ENCODE peak calls at places on chromosomes 1 and 21, in five cellular contexts. One of them, this sample, is unnamed.

GRCh38 chr1:229757226-229757625 is 131.2 kb downstream of the URB2 start:
- DNase-seq in GM23338: no peak
- DNase-seq in endothelial cell of umbilical vein: no peak
- DNase-seq in GM23248: peak; percentile 16
- DNase-seq in fibroblast of lung: peak; percentile 29
- DNase-seq in this sample: peak; percentile 42

GRCh38 chr1:87144546-87144945 is 184.1 kb upstream of the LMO4 start:
- DNase-seq in GM23248: no peak
- DNase-seq in fibroblast of lung: no peak
- DNase-seq in GM23338: no peak
- DNase-seq in endothelial cell of umbilical vein: no peak
- DNase-seq in this sample: no peak

GRCh38 chr1:26910343-26911160 is 3.2 kb downstream of the NR0B2 start:
- DNase-seq in endothelial cell of umbilical vein: no peak
- DNase-seq in fibroblast of lung: no peak
- DNase-seq in GM23248: no peak
- DNase-seq in GM23338: no peak
- DNase-seq in this sample: no peak

GRCh38 chr1:190367200-190367599 is 110.5 kb downstream of the BRINP3 start:
- DNase-seq in GM23338: no peak
- DNase-seq in GM23248: no peak
- DNase-seq in fibroblast of lung: no peak
- DNase-seq in endothelial cell of umbilical vein: no peak
- DNase-seq in this sample: no peak

GRCh38 chr1:244732846-244733450 is 80.0 kb downstream of the DESI2 start:
- DNase-seq in GM23248: no peak
- DNase-seq in endothelial cell of umbilical vein: no peak
- DNase-seq in fibroblast of lung: no peak
- DNase-seq in GM23338: no peak
- DNase-seq in this sample: no peak

GRCh38 chr21:35316933-35317332 is 267.8 kb upstream of the RUNX1 start:
- DNase-seq in endothelial cell of umbilical vein: no peak
- DNase-seq in fibroblast of lung: peak; percentile 87
- DNase-seq in GM23248: peak; percentile 35
- DNase-seq in GM23338: no peak
- DNase-seq in this sample: peak; percentile 83

GRCh38 chr1:9352364-9353140 is 59.9 kb downstream of the SPSB1 start:
- DNase-seq in GM23248: no peak
- DNase-seq in fibroblast of lung: no peak
- DNase-seq in GM23338: peak; percentile 45
- DNase-seq in endothelial cell of umbilical vein: no peak
- DNase-seq in this sample: no peak

GRCh38 chr21:41589620-41590175 is 81.7 kb upstream of the TMPRSS2 start:
- DNase-seq in endothelial cell of umbilical vein: no peak
- DNase-seq in fibroblast of lung: no peak
- DNase-seq in GM23248: no peak
- DNase-seq in GM23338: no peak
- DNase-seq in this sample: no peak

GRCh38 chr1:230109066-230109465 is 42.0 kb downstream of the GALNT2 start:
- DNase-seq in endothelial cell of umbilical vein: no peak
- DNase-seq in GM23248: no peak
- DNase-seq in fibroblast of lung: no peak
- DNase-seq in GM23338: no peak
- DNase-seq in this sample: no peak

GRCh38 chr1:71087060-71087459 is 6.2 kb upstream of the ZRANB2 start:
- DNase-seq in GM23338: peak; percentile 51
- DNase-seq in endothelial cell of umbilical vein: no peak
- DNase-seq in GM23248: no peak
- DNase-seq in fibroblast of lung: no peak
- DNase-seq in this sample: no peak

GRCh38 chr1:192351550-192351949 is 34.8 kb downstream of the RGS21 start:
- DNase-seq in GM23248: no peak
- DNase-seq in GM23338: no peak
- DNase-seq in fibroblast of lung: no peak
- DNase-seq in endothelial cell of umbilical vein: no peak
- DNase-seq in this sample: no peak

GRCh38 chr1:56322211-56322610 is 257.2 kb downstream of the PLPP3 start:
- DNase-seq in GM23248: peak; percentile 20
- DNase-seq in GM23338: peak; percentile 4
- DNase-seq in endothelial cell of umbilical vein: no peak
- DNase-seq in fibroblast of lung: peak; percentile 4
- DNase-seq in this sample: no peak

GRCh38 chr1:234775477-234776246 is 165.7 kb upstream of the IRF2BP2 start:
- DNase-seq in GM23338: no peak
- DNase-seq in fibroblast of lung: peak; percentile 43
- DNase-seq in endothelial cell of umbilical vein: no peak
- DNase-seq in GM23248: peak; percentile 25
- DNase-seq in this sample: no peak

DNA sequence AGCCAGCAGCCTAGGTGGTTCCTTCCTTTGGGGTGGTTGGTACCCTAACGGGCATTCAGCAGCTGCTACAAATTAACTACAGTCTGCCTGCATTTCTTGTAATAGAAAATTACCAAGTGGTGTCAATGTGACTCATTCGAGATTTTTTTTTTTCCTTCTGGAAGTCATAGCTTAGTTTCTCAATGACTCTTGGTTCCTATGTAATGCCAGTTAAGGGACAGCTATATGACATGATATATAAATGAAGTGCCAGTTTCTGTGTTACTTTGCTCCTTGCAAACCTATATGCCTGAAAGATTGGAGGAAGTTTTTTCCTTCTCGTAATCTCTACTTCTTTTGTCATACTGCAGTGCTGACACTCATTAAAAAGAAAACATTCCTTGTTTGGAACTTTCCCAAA is 2.6 kb downstream of the MGST3 start:
- DNase-seq in GM23338: no peak
- DNase-seq in GM23248: peak; percentile 82
- DNase-seq in endothelial cell of umbilical vein: peak; percentile 5
- DNase-seq in fibroblast of lung: peak; percentile 51
- DNase-seq in this sample: peak; percentile 41
- H3K4me1 ChIP-seq in GM23338: peaks cover 45% of the 10 kb centered on the region
- H3K4me1 ChIP-seq in GM23248: peaks cover 49% of the 10 kb centered on the region
- H3K4me1 ChIP-seq in endothelial cell of umbilical vein: peaks cover 23% of the 10 kb centered on the region
- H3K4me1 ChIP-seq in fibroblast of lung: peaks cover 4% of the 10 kb centered on the region
- H3K4me1 ChIP-seq in this sample: peaks cover 26% of the 10 kb centered on the region

GRCh38 chr1:111249960-111250359 is 22.4 kb downstream of the CHI3L2 start:
- DNase-seq in GM23248: no peak
- DNase-seq in GM23338: no peak
- DNase-seq in endothelial cell of umbilical vein: no peak
- DNase-seq in fibroblast of lung: no peak
- DNase-seq in this sample: no peak
- TF ChIP-seq EZH2 in GM23248: no peak
- TF ChIP-seq EZH2 in GM23338: no peak
- TF ChIP-seq EZH2 in endothelial cell of umbilical vein: no peak
- TF ChIP-seq EZH2 in fibroblast of lung: no peak
- TF ChIP-seq EZH2 in this sample: no peak

GRCh38 chr1:236829085-236829484 is 34.0 kb downstream of the MTR start:
- DNase-seq in GM23248: no peak
- DNase-seq in GM23338: no peak
- DNase-seq in endothelial cell of umbilical vein: no peak
- DNase-seq in fibroblast of lung: no peak
- DNase-seq in this sample: no peak

GRCh38 chr1:236833593-236833992 is 38.5 kb downstream of the MTR start:
- DNase-seq in fibroblast of lung: no peak
- DNase-seq in endothelial cell of umbilical vein: no peak
- DNase-seq in GM23248: no peak
- DNase-seq in GM23338: no peak
- DNase-seq in this sample: no peak

GRCh38 chr1:236835491-236835890 is 40.4 kb downstream of the MTR start:
- DNase-seq in GM23248: no peak
- DNase-seq in fibroblast of lung: no peak
- DNase-seq in GM23338: no peak
- DNase-seq in endothelial cell of umbilical vein: no peak
- DNase-seq in this sample: no peak

GRCh38 chr1:236830116-236830515 is 35.0 kb downstream of the MTR start:
- DNase-seq in endothelial cell of umbilical vein: no peak
- DNase-seq in fibroblast of lung: no peak
- DNase-seq in GM23338: no peak
- DNase-seq in GM23248: no peak
- DNase-seq in this sample: no peak

GRCh38 chr1:236830560-236830959 is 35.5 kb downstream of the MTR start:
- DNase-seq in endothelial cell of umbilical vein: no peak
- DNase-seq in GM23338: no peak
- DNase-seq in GM23248: no peak
- DNase-seq in fibroblast of lung: no peak
- DNase-seq in this sample: no peak
- H3K36me3 ChIP-seq in endothelial cell of umbilical vein: peaks cover 25% of the 10 kb centered on the region
- H3K36me3 ChIP-seq in GM23338: peaks cover 13% of the 10 kb centered on the region
- H3K36me3 ChIP-seq in GM23248: peaks cover 47% of the 10 kb centered on the region
- H3K36me3 ChIP-seq in fibroblast of lung: peaks cover 3% of the 10 kb centered on the region
- H3K36me3 ChIP-seq in this sample: peaks cover 20% of the 10 kb centered on the region

GRCh38 chr1:54283997-54284385 is 84.0 kb downstream of the MRPL37 start:
- DNase-seq in GM23248: no peak
- DNase-seq in endothelial cell of umbilical vein: no peak
- DNase-seq in GM23338: no peak
- DNase-seq in fibroblast of lung: no peak
- DNase-seq in this sample: no peak
- H3K4me1 ChIP-seq in GM23248: peaks cover 17% of the 10 kb centered on the region
- H3K4me1 ChIP-seq in endothelial cell of umbilical vein: peaks cover 11% of the 10 kb centered on the region
- H3K4me1 ChIP-seq in GM23338: peaks cover 45% of the 10 kb centered on the region
- H3K4me1 ChIP-seq in fibroblast of lung: peaks cover 14% of the 10 kb centered on the region
- H3K4me1 ChIP-seq in this sample: peaks cover 33% of the 10 kb centered on the region

DNA sequence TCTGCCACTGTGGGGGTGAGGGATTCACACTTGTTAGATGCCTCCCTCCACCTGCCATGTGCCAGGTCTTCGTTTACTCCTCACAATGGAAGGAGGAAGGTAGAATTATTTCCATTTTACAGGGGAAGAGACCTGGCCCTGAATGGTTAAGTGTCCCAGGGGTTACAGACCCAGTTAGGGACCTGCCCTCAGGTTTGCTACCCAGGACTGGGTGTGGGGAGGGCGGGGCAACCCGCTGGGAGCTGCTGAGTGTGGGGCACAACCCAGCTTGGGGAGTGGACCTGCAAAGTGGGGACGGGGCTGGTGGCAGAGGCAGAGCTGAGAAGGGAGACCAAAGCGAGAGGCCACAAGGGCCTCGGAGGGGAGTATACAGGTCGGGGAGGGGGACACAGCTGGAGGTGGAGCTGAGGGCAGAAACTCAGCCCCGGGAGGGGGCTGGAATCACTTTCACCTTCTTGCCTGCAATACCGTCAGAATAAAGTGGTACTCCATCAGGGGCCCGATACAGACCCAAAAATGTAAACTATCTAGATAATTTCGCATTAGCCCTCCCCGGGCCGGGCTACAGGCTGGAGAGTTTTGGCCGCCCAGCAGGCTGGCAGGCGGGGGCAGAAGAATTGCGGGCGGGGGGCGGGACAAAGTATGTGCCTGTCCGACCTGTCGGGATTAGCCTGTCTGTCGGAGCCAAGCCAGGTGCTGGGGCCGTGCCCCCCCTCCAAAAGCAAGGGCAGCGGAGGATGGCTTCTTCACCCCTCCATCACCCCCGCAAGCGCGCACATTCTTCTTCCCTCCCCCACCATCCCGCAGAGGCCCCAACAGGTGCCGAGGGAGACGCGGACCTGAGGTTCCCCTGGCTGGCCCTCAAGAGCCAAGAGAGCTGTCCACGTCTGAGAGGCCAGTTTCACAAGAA is 1.4 kb downstream of the RSPO1 start:
- DNase-seq in endothelial cell of umbilical vein: no peak
- DNase-seq in fibroblast of lung: no peak
- DNase-seq in GM23338: peak; percentile 37
- DNase-seq in GM23248: peak; percentile 12
- DNase-seq in this sample: no peak
- TF ChIP-seq EZH2 in endothelial cell of umbilical vein: no peak
- TF ChIP-seq EZH2 in fibroblast of lung: peak; percentile 62
- TF ChIP-seq EZH2 in GM23338: peak; percentile 55
- TF ChIP-seq EZH2 in GM23248: peak; percentile 5
- TF ChIP-seq EZH2 in this sample: no peak

GRCh38 chr1:67350783-67351182 is 43.1 kb downstream of the IL12RB2 start:
- DNase-seq in GM23338: no peak
- DNase-seq in GM23248: no peak
- DNase-seq in fibroblast of lung: no peak
- DNase-seq in endothelial cell of umbilical vein: no peak
- DNase-seq in this sample: no peak
- H3K36me3 ChIP-seq in GM23338: no peaks in the 10 kb centered on the region
- H3K36me3 ChIP-seq in GM23248: no peaks in the 10 kb centered on the region
- H3K36me3 ChIP-seq in fibroblast of lung: no peaks in the 10 kb centered on the region
- H3K36me3 ChIP-seq in endothelial cell of umbilical vein: no peaks in the 10 kb centered on the region
- H3K36me3 ChIP-seq in this sample: no peaks in the 10 kb centered on the region